ENCODE peak calls at places on chromosomes 6 and 20, in seven cellular contexts. Z is H1, P is IMR-90, I is H9, Q is mesendoderm, F is mesenchymal stem cell, K is trophoblast cell. J is an unnamed sample.

GRCh38 chr20:16407251-16408067 is 165.8 kb downstream of the KIF16B start:
- DNase-seq in P (peak; percentile 11), K (peak; percentile 4), F (no peak), Q (no peak), Z (no peak), I (no peak), J (no peak)

GRCh38 chr6:27667016-27667415 is 194.1 kb upstream of the ZNF184 start:
- DNase-seq in I (no peak), P (no peak), K (no peak), F (no peak), Q (peak; percentile 69), Z (no peak), J (no peak)

GRCh38 chr6:53986165-53986720 is 125.0 kb upstream of the MLIP start:
- DNase-seq in I (no peak), K (peak; percentile 22), Q (peak; percentile 54), F (peak; percentile 72), P (peak; percentile 70), Z (no peak), J (peak; percentile 32)

GRCh38 chr6:1256435-1257008 is 55.4 kb upstream of the FOXQ1 start:
- DNase-seq in P (no peak), K (no peak), I (no peak), F (no peak), Z (no peak), Q (no peak), J (no peak)

GRCh38 chr6:42831237-42831636 is 48.2 kb upstream of the RPL7L1 start:
- DNase-seq in P (peak; percentile 24), Z (no peak), K (no peak), I (no peak), F (no peak), Q (no peak), J (no peak)

GRCh38 chr20:49970498-49970897 is 12.3 kb upstream of the SNAI1 start:
- DNase-seq in Z (no peak), P (no peak), K (peak; percentile 90), Q (no peak), F (no peak), I (no peak), J (no peak)

GRCh38 chr20:52427960-52428359 is 236.4 kb upstream of the ZFP64 start:
- DNase-seq in F (no peak), Q (no peak), Z (no peak), P (no peak), I (no peak), K (no peak), J (no peak)

GRCh38 chr20:18263723-18264122 is 24.6 kb upstream of the ZNF133 start:
- DNase-seq in Z (no peak), P (no peak), F (no peak), I (no peak), K (no peak), Q (peak; percentile 51), J (no peak)

GRCh38 chr20:57877131-57877784 is 167.4 kb upstream of the PMEPA1 start:
- DNase-seq in K (no peak), Z (peak; percentile 44), Q (no peak), F (no peak), P (no peak), I (no peak), J (no peak)

GRCh38 chr20:6685181-6685582 is 82.3 kb upstream of the BMP2 start:
- DNase-seq in P (no peak), F (peak; percentile 43), Z (no peak), K (no peak), I (no peak), Q (no peak), J (no peak)

GRCh38 chr20:62062661-62063600 is 2.8 kb downstream of the TAF4 start:
- DNase-seq in K (no peak), I (no peak), P (no peak), F (no peak), Q (no peak), Z (no peak), J (no peak)

GRCh38 chr20:62025832-62026563 is 39.7 kb downstream of the TAF4 start:
- DNase-seq in F (peak; percentile 65), P (peak; percentile 74), K (no peak), I (no peak), Q (peak; percentile 44), Z (no peak), J (no peak)

GRCh38 chr6:127547215-127547614 is 28.1 kb upstream of the MTCL3 start:
- DNase-seq in Z (no peak), I (no peak), K (no peak), P (no peak), F (no peak), Q (peak; percentile 40), J (no peak)

GRCh38 chr20:51756653-51757052 is 11.5 kb downstream of the ATP9A start:
- DNase-seq in K (no peak), Q (no peak), I (no peak), Z (no peak), P (no peak), F (no peak), J (no peak)

GRCh38 chr6:32826996-32827395 is 10.2 kb upstream of the HLA-DOB start:
- DNase-seq in P (no peak), F (no peak), K (no peak), Q (no peak), I (no peak), Z (no peak), J (no peak)

GRCh38 chr20:62835931-62836861 is 19.3 kb downstream of the COL9A3 start:
- DNase-seq in P (peak; percentile 50), Z (no peak), F (no peak), K (no peak), I (no peak), Q (no peak), J (no peak)

GRCh38 chr6:156857573-156857972 is 80.4 kb downstream of the ARID1B start:
- DNase-seq in I (no peak), K (peak; percentile 32), Z (no peak), Q (no peak), P (peak; percentile 64), F (peak; percentile 65), J (no peak)

GRCh38 chr6:163356324-163356723 is 58.2 kb upstream of the QKI start:
- DNase-seq in Z (no peak), F (peak; percentile 89), P (peak; percentile 71), Q (no peak), K (peak; percentile 89), I (peak; percentile 64), J (no peak)

GRCh38 chr20:62241501-62241900 is 3.2 kb downstream of the OSBPL2 start:
- DNase-seq in I (no peak), P (no peak), K (no peak), F (no peak), Q (no peak), Z (no peak), J (no peak)

GRCh38 chr20:48684501-48685041 is 143.2 kb downstream of the PREX1 start:
- DNase-seq in Q (peak; percentile 70), P (no peak), Z (no peak), K (peak; percentile 25), I (no peak), F (no peak), J (no peak)

GRCh38 chr6:98980814-98981213 is 33.1 kb upstream of the FBXL4 start:
- DNase-seq in P (no peak), Z (peak; percentile 50), I (peak; percentile 63), F (no peak), K (no peak), Q (peak; percentile 92), J (no peak)

GRCh38 chr20:32982617-32983458 is 21.4 kb downstream of the SUN5 start:
- DNase-seq in Q (peak; percentile 50), Z (no peak), I (no peak), P (no peak), F (no peak), K (no peak), J (no peak)

GRCh38 chr6:158042245-158042798 is 60.7 kb downstream of the SYNJ2 start:
- DNase-seq in K (peak; percentile 98), Z (no peak), I (peak; percentile 26), Q (peak; percentile 53), P (peak; percentile 93), F (peak; percentile 94), J (no peak)

GRCh38 chr6:3471711-3472110 is 14.9 kb upstream of the SLC22A23 start:
- DNase-seq in I (no peak), P (peak; percentile 28), F (no peak), Z (no peak), K (no peak), Q (peak; percentile 82), J (no peak)

GRCh38 chr20:36792422-36792821 is 18.9 kb upstream of the DSN1 start:
- DNase-seq in P (peak; percentile 72), F (peak; percentile 81), Z (no peak), Q (peak; percentile 94), I (peak; percentile 84), K (peak; percentile 84), J (peak; percentile 61)

GRCh38 chr6:151683381-151683780 is 124.1 kb upstream of the ESR1 start:
- DNase-seq in Z (no peak), K (no peak), P (no peak), F (no peak), I (no peak), Q (peak; percentile 93), J (no peak)

GRCh38 chr6:39421383-39422225 is 99.1 kb upstream of the KCNK16 start:
- DNase-seq in P (no peak), Z (no peak), I (no peak), F (peak; percentile 16), Q (no peak), K (no peak), J (no peak)

GRCh38 chr6:143600821-143601220 is 76.9 kb upstream of the PHACTR2 start:
- DNase-seq in Q (no peak), K (no peak), Z (no peak), F (no peak), I (no peak), P (no peak), J (no peak)
- H3K27ac ChIP-seq in Q (no peak overlapping the region), K (no peak overlapping the region), Z (no peak overlapping the region), F (no peak overlapping the region), I (no peak overlapping the region), P (no peak overlapping the region), J (no peak overlapping the region)

DNA sequence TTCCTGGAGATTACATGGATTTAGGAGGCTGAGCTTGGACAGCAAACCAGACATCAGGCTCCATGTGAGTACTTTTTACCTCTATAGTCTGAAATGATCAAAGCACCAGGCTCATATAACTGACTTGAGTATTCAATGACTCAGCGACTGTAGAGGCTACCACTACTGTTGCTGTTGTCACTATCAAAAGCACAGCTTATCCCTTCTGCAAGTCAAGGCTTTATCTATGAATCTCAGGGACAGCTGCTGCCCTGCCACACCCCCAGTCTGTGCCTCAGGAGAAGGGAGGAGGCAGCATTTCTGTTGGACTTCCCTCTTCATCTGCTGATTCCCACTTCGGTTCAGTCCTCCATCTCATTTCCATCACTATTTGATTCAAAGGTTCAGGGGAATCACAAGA is 80.5 kb upstream of the CNR1 start:
- DNase-seq in F (no peak), P (no peak), K (no peak), Q (peak; percentile 47), I (no peak), Z (no peak), J (no peak)
- H2AK5ac ChIP-seq in F (no peak overlapping the region), P (no peak overlapping the region), K (no peak overlapping the region), Q (no peak overlapping the region), I (no peak overlapping the region), Z (no peak overlapping the region), J (no peak overlapping the region)

GRCh38 chr20:19813839-19814238 is 55.8 kb downstream of the RIN2 start:
- DNase-seq in Z (no peak), Q (no peak), P (peak; percentile 34), I (no peak), F (no peak), K (no peak), J (no peak)
- H3K27ac ChIP-seq in Z (no peak overlapping the region), Q (no peak overlapping the region), P (peak overlapping the region; percentile 89), I (no peak overlapping the region), F (peak overlapping the region; percentile 92), K (no peak overlapping the region), J (no peak overlapping the region)

DNA sequence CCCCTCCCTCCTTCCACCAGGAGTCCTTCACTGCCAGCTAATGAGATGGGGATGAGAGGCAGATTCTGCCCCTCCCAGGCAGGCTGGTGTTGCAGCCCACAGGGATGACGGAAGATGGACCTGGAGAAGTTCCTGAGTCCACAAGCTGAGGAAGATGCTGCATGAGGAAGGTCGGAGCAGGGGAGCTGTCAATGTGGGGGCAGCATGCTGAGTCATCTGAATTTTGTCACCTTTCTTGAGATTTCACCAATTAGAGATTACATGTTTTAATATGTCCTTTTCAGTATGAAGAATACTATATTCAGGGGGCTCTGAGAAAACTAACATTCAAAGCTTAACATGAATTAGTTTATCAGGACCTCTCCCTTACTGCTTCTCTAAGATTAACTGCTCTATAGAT is 112.1 kb downstream of the DTNBP1 start:
- DNase-seq in Z (no peak), K (no peak), P (no peak), I (no peak), Q (no peak), F (no peak), J (no peak)
- H2AK5ac ChIP-seq in Z (no peak overlapping the region), K (no peak overlapping the region), P (no peak overlapping the region), I (no peak overlapping the region), Q (no peak overlapping the region), F (no peak overlapping the region), J (no peak overlapping the region)